ENCODE peak calls at places on chromosomes 4 and X, in nine cellular contexts. Z, U, J, Y, O, I, X, S and E are unnamed samples.

GRCh38 chr4:139227729-139228404 is 50.8 kb upstream of the ELF2 start:
- DNase-seq in Z (no peak), U (no peak), J (no peak), Y (no peak), O (no peak), I (no peak), X (no peak), S (no peak), E (no peak)

GRCh38 chrX:46758163-46758955 is 559 bp downstream of the SLC9A7 start:
- DNase-seq in Z (no peak), U (no peak), J (no peak), Y (no peak), O (peak), I (peak), X (peak), S (no peak), E (peak)

GRCh38 chrX:140933056-140933455 is 69.3 kb upstream of the SPANXB1 start:
- DNase-seq in Z (no peak), U (no peak), J (no peak), Y (no peak), O (no peak), I (no peak), X (no peak), S (no peak), E (no peak)

GRCh38 chr4:121690001-121690400 is 6.8 kb downstream of the ANXA5 start:
- DNase-seq in Z (peak), U (no peak), J (peak), Y (no peak), O (no peak), I (peak), X (peak), S (peak), E (no peak)

GRCh38 chr4:146245246-146245645 is 30.9 kb downstream of the REELD1 start:
- DNase-seq in Z (peak), U (no peak), J (no peak), Y (no peak), O (no peak), I (no peak), X (peak), S (no peak), E (peak)

GRCh38 chr4:174365018-174365587 is 81.4 kb downstream of the CEP44 start:
- DNase-seq in Z (peak), U (peak), J (peak), Y (no peak), O (peak), I (no peak), X (peak), S (peak), E (peak)

GRCh38 chr4:176622251-176622968 is 170.3 kb downstream of the VEGFC start:
- DNase-seq in Z (peak), U (no peak), J (no peak), Y (no peak), O (no peak), I (peak), X (peak), S (peak), E (no peak)

GRCh38 chrX:56882581-56882980 is 112.8 kb downstream of the SPIN3 start:
- DNase-seq in Z (no peak), U (no peak), J (no peak), Y (no peak), O (no peak), I (no peak), X (no peak), S (no peak), E (no peak)

GRCh38 chrX:72018277-72019112 is 107.8 kb downstream of the NHSL2 start:
- DNase-seq in Z (peak), U (peak), J (peak), Y (peak), O (peak), I (peak), X (peak), S (peak), E (peak)

GRCh38 chr4:94613248-94613647 is 144.5 kb upstream of the BMPR1B start:
- DNase-seq in Z (no peak), U (no peak), J (no peak), Y (no peak), O (no peak), I (no peak), X (no peak), S (no peak), E (no peak)

GRCh38 chrX:134999469-134999868 is 8.7 kb downstream of the SMIM10 start:
- DNase-seq in Z (peak), U (peak), J (no peak), Y (no peak), O (no peak), I (peak), X (peak), S (peak), E (peak)

GRCh38 chr4:40547446-40548132 is 82.1 kb downstream of the RBM47 start:
- DNase-seq in Z (peak), U (no peak), J (no peak), Y (no peak), O (no peak), I (no peak), X (no peak), S (no peak), E (no peak)

GRCh38 chr4:80086296-80086695 is 13.3 kb upstream of the ANTXR2 start:
- DNase-seq in Z (no peak), U (no peak), J (no peak), Y (no peak), O (no peak), I (no peak), X (no peak), S (no peak), E (no peak)

GRCh38 chr4:38364383-38364963 is 299.5 kb upstream of the KLF3 start:
- DNase-seq in Z (no peak), U (no peak), J (no peak), Y (no peak), O (no peak), I (no peak), X (no peak), S (no peak), E (no peak)

GRCh38 chrX:112840382-112841113 is at the start of gene AMOT:
- DNase-seq in Z (peak), U (peak), J (peak), Y (no peak), O (peak), I (peak), X (peak), S (peak), E (peak)

GRCh38 chrX:80550722-80551121 is 130.5 kb downstream of the TENT5D start:
- DNase-seq in Z (no peak), U (peak), J (no peak), Y (no peak), O (no peak), I (no peak), X (peak), S (no peak), E (no peak)

GRCh38 chr4:41594439-41594838 is 56.5 kb downstream of the LIMCH1 start:
- DNase-seq in Z (peak), U (no peak), J (no peak), Y (no peak), O (no peak), I (no peak), X (peak), S (no peak), E (no peak)

GRCh38 chrX:102129473-102129872 is 4.0 kb downstream of the TCEAL2 start:
- DNase-seq in Z (no peak), U (no peak), J (no peak), Y (no peak), O (no peak), I (no peak), X (peak), S (peak), E (no peak)

GRCh38 chrX:72016881-72017783 is 106.5 kb downstream of the NHSL2 start:
- DNase-seq in Z (no peak), U (no peak), J (no peak), Y (no peak), O (no peak), I (no peak), X (no peak), S (no peak), E (no peak)

DNA sequence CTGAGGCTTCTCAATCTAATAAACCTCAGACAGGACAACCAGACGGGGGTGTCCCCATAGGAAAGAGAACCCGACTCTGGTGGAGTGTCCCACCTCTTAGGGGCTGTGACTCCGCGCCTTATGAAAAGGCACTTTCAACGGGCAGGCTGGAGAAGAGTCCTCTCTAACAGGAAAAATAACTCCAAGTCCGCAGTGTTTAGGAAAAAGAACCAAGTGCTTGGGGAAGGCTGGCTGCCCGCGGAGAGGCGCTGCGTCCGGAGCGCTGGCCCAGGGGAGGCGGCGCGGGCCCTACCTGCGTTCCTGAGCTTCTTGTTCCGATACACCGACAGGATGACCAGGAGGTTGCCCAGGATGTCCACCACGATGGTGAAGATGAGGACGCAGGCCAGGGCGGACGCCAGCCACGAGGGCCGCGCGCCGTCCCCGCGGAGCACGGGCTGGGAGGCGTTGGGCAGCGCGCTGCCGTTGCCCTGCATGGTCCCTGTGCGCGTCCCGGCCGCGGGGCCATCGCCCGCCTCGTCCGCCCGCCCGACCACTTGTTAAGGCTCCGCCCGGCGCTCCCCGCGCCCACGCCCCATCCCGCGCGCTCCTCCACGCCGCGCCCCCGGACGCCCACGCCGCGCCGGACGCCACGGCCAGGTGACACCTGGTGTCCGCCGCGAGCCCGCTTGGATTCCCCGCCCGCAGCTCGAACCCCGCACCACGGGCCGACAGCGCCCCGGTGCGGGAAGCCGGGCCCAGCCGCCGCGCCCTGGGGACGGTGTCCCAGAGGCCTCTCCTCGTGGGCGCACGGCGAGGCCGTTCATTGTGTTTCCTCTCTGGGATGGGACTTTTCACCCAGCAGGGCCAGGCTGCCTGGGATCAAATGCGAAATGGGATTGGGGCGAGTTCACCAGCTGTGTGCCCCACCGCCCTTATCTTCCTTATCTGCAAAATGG is at the start of gene MTNR1A:
- DNase-seq in Z (peak), U (peak), J (no peak), Y (no peak), O (no peak), I (no peak), X (peak), S (peak), E (peak)
- H3K4me3 ChIP-seq in Z (peak), U (peak), J (peak), Y (peak), O (no peak), I (peak), X (peak), S (peak), E (peak)

GRCh38 chr4:8344387-8344786 is 74.8 kb downstream of the HTRA3 start:
- DNase-seq in Z (no peak), U (no peak), J (no peak), Y (no peak), O (no peak), I (no peak), X (no peak), S (no peak), E (no peak)

GRCh38 chr4:8343051-8343966 is 73.8 kb downstream of the HTRA3 start:
- DNase-seq in Z (no peak), U (no peak), J (no peak), Y (no peak), O (no peak), I (no peak), X (no peak), S (no peak), E (no peak)

GRCh38 chr4:8345053-8345945 is 75.7 kb downstream of the HTRA3 start:
- DNase-seq in Z (no peak), U (no peak), J (no peak), Y (no peak), O (no peak), I (no peak), X (no peak), S (no peak), E (no peak)

GRCh38 chr4:8342651-8343050 is 73.1 kb downstream of the HTRA3 start:
- DNase-seq in Z (no peak), U (peak), J (no peak), Y (no peak), O (no peak), I (no peak), X (no peak), S (no peak), E (no peak)

DNA sequence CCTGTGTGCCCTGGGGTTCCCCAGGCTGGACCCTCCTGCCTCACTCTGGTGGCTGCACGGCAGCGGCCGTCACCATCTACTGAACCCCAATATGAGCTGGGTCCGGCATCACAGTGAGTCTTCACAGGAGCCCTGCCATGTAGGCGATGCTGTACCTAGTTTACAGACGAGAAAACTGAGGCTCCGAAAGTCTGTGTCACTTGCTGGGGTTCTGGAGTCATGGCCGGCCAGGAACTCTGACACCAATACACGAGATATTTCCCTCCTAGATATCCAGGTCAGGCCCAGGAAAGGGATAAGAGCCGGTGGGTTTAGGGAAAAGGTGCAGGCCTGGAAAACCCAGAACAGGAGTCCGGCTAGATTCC is 74.4 kb downstream of the HTRA3 start:
- DNase-seq in Z (no peak), U (no peak), J (no peak), Y (no peak), O (no peak), I (no peak), X (no peak), S (no peak), E (no peak)
- H3K4me3 ChIP-seq in Z (no peak), U (no peak), J (no peak), Y (no peak), O (no peak), I (no peak), X (no peak), S (no peak), E (no peak)

DNA sequence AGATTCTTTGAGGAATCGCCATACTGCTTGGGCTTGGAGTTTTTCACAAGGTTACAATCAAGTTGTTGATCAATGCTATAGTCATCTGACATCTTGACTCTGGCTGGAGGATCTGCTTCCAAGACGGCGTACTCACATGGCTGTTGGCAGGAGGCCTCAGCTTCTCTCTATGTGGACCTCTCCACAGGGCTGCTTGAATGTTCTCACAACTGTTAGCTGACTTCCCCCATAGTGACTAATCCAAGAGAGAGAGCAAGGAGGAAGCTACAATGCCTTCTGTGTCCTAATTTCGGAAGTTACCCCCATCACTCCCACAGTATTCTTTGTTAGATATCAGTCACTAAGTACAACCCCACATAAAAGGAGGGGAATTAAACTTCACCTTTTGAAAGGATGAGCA is 10.3 kb downstream of the EGFL6 start:
- DNase-seq in Z (no peak), U (no peak), J (no peak), Y (no peak), O (no peak), I (no peak), X (peak), S (no peak), E (no peak)
- H3K4me3 ChIP-seq in Z (no peak), U (no peak), J (no peak), Y (no peak), O (no peak), I (no peak), X (no peak), S (no peak), E (no peak)

GRCh38 chrX:3286196-3286920 is 60.1 kb downstream of the MXRA5 start:
- DNase-seq in Z (peak), U (no peak), J (no peak), Y (peak), O (no peak), I (peak), X (peak), S (peak), E (peak)
- H3K4me3 ChIP-seq in Z (peak), U (no peak), J (no peak), Y (no peak), O (no peak), I (no peak), X (peak), S (no peak), E (no peak)

GRCh38 chrX:38616904-38617303 is 55.6 kb downstream of the TSPAN7 start:
- DNase-seq in Z (no peak), U (no peak), J (no peak), Y (no peak), O (no peak), I (no peak), X (no peak), S (no peak), E (no peak)
- H3K4me3 ChIP-seq in Z (no peak), U (no peak), J (no peak), Y (no peak), O (no peak), I (no peak), X (no peak), S (no peak), E (no peak)